ENCODE peak calls at places on chromosomes 16 and 17, in five cellular contexts. H is tibial artery, S is aorta, J is fibroblast of pulmonary artery, N is uterus. B is an unnamed sample.
A peak's percentile ranks its signal among the peaks of the same experiment; 100 is the strongest.

GRCh38 chr17:3718251-3718650 is 5.5 kb upstream of the HASPIN start:
- DNase-seq in H (no peak), S (no peak), J (no peak), N (no peak), B (no peak)

GRCh38 chr17:39011907-39012468 is 44.8 kb upstream of the FBXO47 start:
- DNase-seq in H (no peak), S (no peak), J (no peak), N (no peak), B (no peak)

GRCh38 chr16:68214726-68215125 is 21.2 kb downstream of the ESRP2 start:
- DNase-seq in H (no peak), S (no peak), J (no peak), N (no peak), B (no peak)

GRCh38 chr16:23803591-23804123 is 32.1 kb upstream of the PRKCB start:
- DNase-seq in H (no peak), S (peak; percentile 59), J (peak; percentile 20), N (peak; percentile 42), B (peak; percentile 9)

GRCh38 chr16:3013491-3013951 is 798 bp downstream of the CLDN9 start:
- DNase-seq in H (no peak), S (no peak), J (no peak), N (no peak), B (no peak)

GRCh38 chr17:7413346-7413985 is 5.8 kb downstream of the NLGN2 start:
- DNase-seq in H (no peak), S (no peak), J (peak; percentile 43), N (no peak), B (peak; percentile 33)

GRCh38 chr16:75151798-75152197 is 3.5 kb downstream of the ZFP1 start:
- DNase-seq in H (no peak), S (no peak), J (no peak), N (no peak), B (no peak)

GRCh38 chr16:89471225-89471624 is 19.1 kb downstream of the ANKRD11 start:
- DNase-seq in H (no peak), S (peak; percentile 20), J (peak; percentile 83), N (no peak), B (peak; percentile 86)

GRCh38 chr17:81434079-81434478 is 38.8 kb downstream of the BAHCC1 start:
- DNase-seq in H (peak; percentile 79), S (no peak), J (no peak), N (peak; percentile 51), B (peak; percentile 55)

GRCh38 chr17:49360796-49361128 is 1.3 kb downstream of the ZNF652 start:
- DNase-seq in H (no peak), S (no peak), J (no peak), N (no peak), B (peak; percentile 12)

GRCh38 chr16:14399397-14400284 is 230.4 kb downstream of the PARN start:
- DNase-seq in H (peak; percentile 90), S (peak; percentile 84), J (peak; percentile 62), N (peak; percentile 34), B (peak; percentile 69)

GRCh38 chr17:35390663-35391062 is 17.2 kb upstream of the SLFN11 start:
- DNase-seq in H (no peak), S (no peak), J (peak; percentile 61), N (no peak), B (peak; percentile 45)

GRCh38 chr16:66474750-66475199 is 47.7 kb downstream of the BEAN1 start:
- DNase-seq in H (no peak), S (no peak), J (no peak), N (no peak), B (no peak)

GRCh38 chr16:12323007-12323699 is 346.6 kb downstream of the SNX29 start:
- DNase-seq in H (no peak), S (no peak), J (no peak), N (no peak), B (no peak)

GRCh38 chr17:74010903-74011302 is 192.6 kb upstream of the RPL38 start:
- DNase-seq in H (no peak), S (no peak), J (no peak), N (no peak), B (no peak)

GRCh38 chr17:57544834-57545463 is 200.2 kb downstream of the CCDC182 start:
- DNase-seq in H (no peak), S (no peak), J (no peak), N (no peak), B (no peak)

GRCh38 chr17:17793378-17794214 is 43.2 kb downstream of the SREBF1 start:
- DNase-seq in H (no peak), S (no peak), J (no peak), N (no peak), B (no peak)

GRCh38 chr16:1548234-1548633 is 14.8 kb downstream of the TMEM204 start:
- DNase-seq in H (no peak), S (no peak), J (peak; percentile 41), N (no peak), B (peak; percentile 55)

GRCh38 chr17:48001187-48001586 is 30.3 kb downstream of the CDK5RAP3 start:
- DNase-seq in H (no peak), S (no peak), J (no peak), N (no peak), B (no peak)

GRCh38 chr16:21159281-21159951 is 942 bp downstream of the LDAF1 start:
- DNase-seq in H (peak; percentile 82), S (peak; percentile 61), J (no peak), N (peak; percentile 38), B (peak; percentile 13)

GRCh38 chr16:86647561-86647960 is 69.2 kb downstream of the FOXL1 start:
- DNase-seq in H (no peak), S (no peak), J (no peak), N (no peak), B (no peak)

GRCh38 chr17:55440391-55440790 is 18.8 kb upstream of the MMD start:
- DNase-seq in H (no peak), S (no peak), J (no peak), N (no peak), B (peak; percentile 20)

GRCh38 chr17:37055511-37055910 is 106.8 kb downstream of the AATF start:
- DNase-seq in H (no peak), S (no peak), J (no peak), N (no peak), B (no peak)

GRCh38 chr16:52191533-52192134 is 355.3 kb downstream of the TOX3 start:
- DNase-seq in H (peak; percentile 65), S (peak; percentile 44), J (peak; percentile 80), N (peak; percentile 40), B (peak; percentile 76)

GRCh38 chr16:11510178-11510973 is 76.3 kb downstream of the LITAF start:
- DNase-seq in H (no peak), S (no peak), J (no peak), N (no peak), B (no peak)

GRCh38 chr17:75869282-75870141 is 8.9 kb downstream of the TRIM47 start:
- DNase-seq in H (peak; percentile 88), S (peak; percentile 81), J (peak; percentile 79), N (no peak), B (peak; percentile 75)

GRCh38 chr17:68610554-68610953 is 9.4 kb upstream of the FAM20A start:
- DNase-seq in H (no peak), S (no peak), J (no peak), N (no peak), B (no peak)

GRCh38 chr17:68605914-68606313 is 4.7 kb upstream of the FAM20A start:
- DNase-seq in H (no peak), S (no peak), J (no peak), N (no peak), B (no peak)

GRCh38 chr17:68611353-68612227 is 10.4 kb upstream of the FAM20A start:
- DNase-seq in H (no peak), S (no peak), J (no peak), N (no peak), B (no peak)

GRCh38 chr17:68606451-68607307 is 5.5 kb upstream of the FAM20A start:
- DNase-seq in H (no peak), S (no peak), J (no peak), N (no peak), B (no peak)

GRCh38 chr17:68608515-68609130 is 7.5 kb upstream of the FAM20A start:
- DNase-seq in H (no peak), S (no peak), J (no peak), N (no peak), B (no peak)
- H3K4me3 ChIP-seq in H (no peak overlapping the region), S (no peak overlapping the region), J (no peak overlapping the region), N (no peak overlapping the region), B (no peak overlapping the region)

GRCh38 chr17:40190197-40191021 is 13.1 kb downstream of the RAPGEFL1 start:
- DNase-seq in H (no peak), S (no peak), J (no peak), N (no peak), B (no peak)
- H3K4me3 ChIP-seq in H (no peak overlapping the region), S (no peak overlapping the region), J (no peak overlapping the region), N (peak overlapping the region; percentile 52), B (no peak overlapping the region)

GRCh38 chr17:42980274-42980765 is at the start of gene RUNDC1:
- DNase-seq in H (peak; percentile 96), S (peak; percentile 95), J (peak; percentile 82), N (peak; percentile 88), B (peak; percentile 89)

GRCh38 chr17:42982266-42982665 is 1.9 kb downstream of the RUNDC1 start:
- DNase-seq in H (no peak), S (no peak), J (no peak), N (no peak), B (no peak)

GRCh38 chr17:42984486-42984885 is 4.1 kb downstream of the RUNDC1 start:
- DNase-seq in H (no peak), S (no peak), J (peak; percentile 83), N (no peak), B (peak; percentile 71)

GRCh38 chr17:42979511-42980273 is at the start of gene PTGES3L:
- DNase-seq in H (peak; percentile 82), S (peak; percentile 71), J (peak; percentile 49), N (peak; percentile 48), B (peak; percentile 49)

DNA sequence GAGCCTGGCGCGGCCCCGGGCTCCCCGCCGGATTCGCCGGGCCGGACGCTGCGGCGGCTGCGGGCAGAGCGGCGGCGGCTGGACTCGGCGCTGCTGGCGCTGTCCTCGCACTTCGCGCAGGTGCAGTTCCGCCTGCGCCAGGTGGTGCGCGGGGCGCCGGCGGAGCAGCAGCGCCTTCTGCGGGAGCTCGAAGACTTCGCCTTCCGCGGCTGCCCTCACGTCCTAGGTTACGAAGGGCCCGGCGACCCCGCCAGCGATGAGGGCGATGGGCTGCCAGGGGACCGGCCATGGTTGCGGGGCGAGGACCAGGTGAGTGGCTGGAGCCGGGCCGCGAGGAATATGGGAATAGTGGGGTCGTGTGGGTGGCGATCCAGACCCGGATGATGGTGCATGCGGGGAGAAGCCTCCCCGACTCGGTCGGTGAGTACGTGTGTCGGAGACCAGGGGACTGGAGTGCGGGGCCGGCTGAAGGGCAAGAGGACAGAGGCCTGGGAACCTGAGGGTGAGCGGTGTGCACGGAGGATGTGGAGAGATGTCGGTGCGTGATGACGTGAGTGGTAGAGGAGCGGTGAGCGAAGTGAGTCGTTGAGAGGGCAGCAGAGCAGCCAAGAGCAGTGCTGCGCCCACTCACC is 517 bp downstream of the RUNDC1 start:
- DNase-seq in H (no peak), S (peak; percentile 59), J (peak; percentile 56), N (no peak), B (peak; percentile 53)
- H3K4me3 ChIP-seq in H (peak overlapping the region; percentile 84), S (peak overlapping the region; percentile 82), J (peak overlapping the region; percentile 84), N (peak overlapping the region; percentile 87), B (peak overlapping the region; percentile 77)

GRCh38 chr17:79811888-79812205 is 15.0 kb upstream of the CBX8 start:
- DNase-seq in H (no peak), S (no peak), J (no peak), N (no peak), B (no peak)

GRCh38 chr17:79812969-79813825 is 16.3 kb upstream of the CBX8 start:
- DNase-seq in H (no peak), S (no peak), J (no peak), N (no peak), B (no peak)

GRCh38 chr17:79811036-79811887 is 14.4 kb upstream of the CBX8 start:
- DNase-seq in H (no peak), S (no peak), J (no peak), N (no peak), B (no peak)

GRCh38 chr17:79813826-79814623 is 17.1 kb upstream of the CBX8 start:
- DNase-seq in H (no peak), S (no peak), J (no peak), N (no peak), B (no peak)

GRCh38 chr17:79812206-79812968 is 15.5 kb upstream of the CBX8 start:
- DNase-seq in H (no peak), S (no peak), J (no peak), N (no peak), B (no peak)
- H3K4me3 ChIP-seq in H (no peak overlapping the region), S (no peak overlapping the region), J (no peak overlapping the region), N (no peak overlapping the region), B (peak overlapping the region; percentile 36)

B was measured in cardiac fibroblast.